ENCODE peak calls at places on chromosomes 5 and 9, in five cellular contexts. E, D, L, V and R are unnamed samples.

GRCh38 chr5:44603496-44604272 is 205.1 kb upstream of the MRPS30 start:
- DNase-seq in D (no peak), E (no peak), L (no peak), V (no peak), R (no peak)

GRCh38 chr5:147436596-147436995 is 73.3 kb downstream of the DPYSL3 start:
- DNase-seq in D (no peak), V (no peak), E (no peak), L (no peak), R (no peak)

GRCh38 chr9:119453980-119454379 is 84.7 kb upstream of the BRINP1 start:
- DNase-seq in V (no peak), D (no peak), L (no peak), E (no peak), R (no peak)

GRCh38 chr5:110769282-110769681 is 30.5 kb downstream of the SLC25A46 start:
- DNase-seq in V (no peak), E (no peak), L (no peak), D (peak), R (no peak)

GRCh38 chr9:86768709-86769108 is 178.6 kb downstream of the GAS1 start:
- DNase-seq in E (no peak), L (no peak), V (no peak), D (no peak), R (no peak)

GRCh38 chr5:154296525-154297159 is 106.1 kb downstream of the GALNT10 start:
- DNase-seq in L (no peak), V (no peak), D (no peak), E (peak), R (no peak)

GRCh38 chr9:18056993-18057369 is 417.0 kb upstream of the ADAMTSL1 start:
- DNase-seq in E (no peak), D (no peak), V (no peak), L (no peak), R (no peak)

GRCh38 chr9:134049236-134049635 is 18.6 kb downstream of the BRD3 start:
- DNase-seq in L (no peak), D (no peak), V (no peak), E (peak), R (no peak)

GRCh38 chr9:123326030-123326586 is 29.9 kb upstream of the CRB2 start:
- DNase-seq in D (no peak), L (no peak), V (no peak), E (no peak), R (no peak)

GRCh38 chr9:91921371-91921770 is 28.7 kb downstream of the ROR2 start:
- DNase-seq in L (no peak), E (no peak), V (no peak), D (no peak), R (no peak)

GRCh38 chr9:35760651-35761050 is 6.6 kb upstream of the MSMP start:
- DNase-seq in E (no peak), L (no peak), D (peak), V (no peak), R (no peak)

GRCh38 chr5:17316973-17317459 is 99.6 kb downstream of the BASP1 start:
- DNase-seq in L (no peak), E (no peak), D (peak), V (no peak), R (no peak)

GRCh38 chr5:167813381-167813780 is 478.1 kb upstream of the WWC1 start:
- DNase-seq in E (no peak), L (no peak), D (no peak), V (no peak), R (no peak)

GRCh38 chr9:131728961-131729360 is 10.9 kb downstream of the RAPGEF1 start:
- DNase-seq in V (no peak), E (no peak), D (no peak), L (peak), R (no peak)

GRCh38 chr5:118592678-118593328 is 395.5 kb downstream of the DTWD2 start:
- DNase-seq in L (no peak), D (no peak), E (no peak), V (no peak), R (no peak)

GRCh38 chr5:128084228-128085167 is 932 bp downstream of the SLC12A2 start:
- DNase-seq in E (peak), D (peak), L (peak), V (no peak), R (no peak)

GRCh38 chr5:1669276-1670155 is 130.1 kb downstream of the MRPL36 start:
- DNase-seq in L (no peak), V (no peak), D (no peak), E (peak), R (no peak)

GRCh38 chr5:71482132-71482531 is 26.7 kb downstream of the BDP1 start:
- DNase-seq in D (peak), L (no peak), E (no peak), V (no peak), R (peak)

GRCh38 chr5:64147849-64148441 is 17.7 kb upstream of the RNF180 start:
- DNase-seq in E (peak), D (peak), V (no peak), L (no peak), R (no peak)

GRCh38 chr5:140108093-140109049 is 5.5 kb upstream of the PURA start:
- DNase-seq in E (no peak), D (no peak), L (no peak), V (no peak), R (no peak)

GRCh38 chr5:19690978-19691377 is 297.0 kb downstream of the CDH18 start:
- DNase-seq in D (no peak), L (no peak), E (no peak), V (no peak), R (no peak)

GRCh38 chr9:91960367-91960766 is 10.3 kb upstream of the ROR2 start:
- DNase-seq in L (no peak), E (no peak), D (no peak), V (no peak), R (no peak)

GRCh38 chr5:137735531-137736284 is at the start of gene KLHL3:
- DNase-seq in D (peak), E (no peak), L (peak), V (no peak), R (no peak)

GRCh38 chr9:127074561-127075548 is 47.6 kb downstream of the ANGPTL2 start:
- DNase-seq in D (no peak), V (no peak), L (no peak), E (no peak), R (no peak)

GRCh38 chr5:142548739-142549275 is 137.1 kb downstream of the FGF1 start:
- DNase-seq in D (peak), L (no peak), E (peak), V (peak), R (peak)

GRCh38 chr5:35229076-35230042 is 928 bp downstream of the PRLR start:
- DNase-seq in E (no peak), D (no peak), L (no peak), V (no peak), R (no peak)

GRCh38 chr5:140043508-140043872 is 391 bp upstream of the NRG2 start:
- DNase-seq in L (peak), V (no peak), D (no peak), E (no peak), R (no peak)

GRCh38 chr5:157948738-157949410 is 89.9 kb upstream of the CLINT1 start:
- DNase-seq in D (peak), E (peak), L (peak), V (peak), R (peak)

GRCh38 chr5:172953776-172954189 is 5.4 kb upstream of the RPL26L1 start:
- DNase-seq in E (no peak), D (peak), L (no peak), V (no peak), R (no peak)

GRCh38 chr5:98016771-98017170 is 756.7 kb upstream of the RGMB start:
- DNase-seq in L (no peak), V (no peak), D (peak), E (no peak), R (no peak)

GRCh38 chr9:123269316-123269715 is 930 bp upstream of the STRBP start:
- DNase-seq in E (no peak), V (no peak), L (no peak), D (no peak), R (no peak)

GRCh38 chr5:891837-892389 is 688 bp downstream of the BRD9 start:
- DNase-seq in D (peak), V (no peak), E (no peak), L (no peak), R (no peak)

GRCh38 chr5:139636207-139636792 is 11.8 kb upstream of the CXXC5 start:
- DNase-seq in D (no peak), L (no peak), V (no peak), E (no peak), R (no peak)

GRCh38 chr5:169296456-169297220 is 4.3 kb downstream of the SLIT3 start:
- DNase-seq in E (no peak), V (no peak), L (no peak), D (no peak), R (no peak)